ENCODE peak calls at places on chromosomes 11 and 22, in six cellular contexts. E, G, P, F, X and B are unnamed samples.

GRCh38 chr22:20015187-20015625 is 1.4 kb downstream of the ARVCF start:
- DNase-seq in E (no peak), G (no peak), P (no peak), F (no peak), X (no peak), B (no peak)

GRCh38 chr11:132312616-132313210 is 942.3 kb downstream of the NTM start:
- DNase-seq in E (no peak), G (peak; percentile 7), P (no peak), F (peak; percentile 45), X (no peak), B (no peak)

GRCh38 chr11:60842688-60843605 is 1.0 kb downstream of the CCDC86 start:
- DNase-seq in E (no peak), G (no peak), P (peak; percentile 32), F (peak; percentile 33), X (no peak), B (no peak)

GRCh38 chr22:39612811-39613548 is 42.4 kb downstream of the CACNA1I start:
- DNase-seq in E (no peak), G (no peak), P (no peak), F (no peak), X (no peak), B (no peak)

GRCh38 chr22:42962295-42963230 is 52.4 kb downstream of the PACSIN2 start:
- DNase-seq in E (no peak), G (peak; percentile 27), P (no peak), F (peak; percentile 88), X (no peak), B (no peak)

GRCh38 chr11:123580557-123581275 is 73.7 kb downstream of the SCN3B start:
- DNase-seq in E (no peak), G (peak; percentile 65), P (peak; percentile 49), F (peak; percentile 40), X (no peak), B (no peak)

GRCh38 chr22:19407649-19408606 is 23.6 kb downstream of the HIRA start:
- DNase-seq in E (no peak), G (no peak), P (no peak), F (no peak), X (no peak), B (no peak)

GRCh38 chr11:64039012-64039665 is 3.4 kb downstream of the FLRT1 start:
- DNase-seq in E (no peak), G (no peak), P (no peak), F (no peak), X (no peak), B (no peak)

GRCh38 chr11:104765401-104765800 is 132.9 kb downstream of the CASP12 start:
- DNase-seq in E (no peak), G (no peak), P (no peak), F (no peak), X (no peak), B (no peak)

GRCh38 chr11:103903621-103904323 is 132.7 kb upstream of the DDI1 start:
- DNase-seq in E (no peak), G (no peak), P (no peak), F (peak; percentile 4), X (no peak), B (no peak)

GRCh38 chr22:44337658-44338004 is 24.9 kb upstream of the SHISAL1 start:
- DNase-seq in E (no peak), G (peak; percentile 33), P (no peak), F (peak; percentile 70), X (no peak), B (no peak)

GRCh38 chr22:23207786-23208325 is 27.5 kb downstream of the BCR start:
- DNase-seq in E (no peak), G (no peak), P (no peak), F (no peak), X (no peak), B (no peak)

GRCh38 chr11:116960916-116961315 is 123.5 kb upstream of the APOA1 start:
- DNase-seq in E (no peak), G (no peak), P (peak; percentile 23), F (no peak), X (no peak), B (no peak)

GRCh38 chr22:37647928-37648327 is 8.5 kb downstream of the SH3BP1 start:
- DNase-seq in E (no peak), G (peak; percentile 36), P (no peak), F (no peak), X (no peak), B (no peak)

GRCh38 chr11:64072871-64073270 is 37.1 kb downstream of the FLRT1 start:
- DNase-seq in E (no peak), G (no peak), P (no peak), F (no peak), X (no peak), B (no peak)

GRCh38 chr11:109371444-109372176 is 50.4 kb upstream of the C11orf87 start:
- DNase-seq in E (no peak), G (no peak), P (no peak), F (no peak), X (no peak), B (no peak)

GRCh38 chr22:46754110-46754799 is 8.2 kb upstream of the TBC1D22A start:
- DNase-seq in E (peak; percentile 83), G (peak; percentile 92), P (peak; percentile 99), F (peak; percentile 85), X (no peak), B (peak; percentile 97)

GRCh38 chr22:45441158-45441557 is 27.7 kb downstream of the RIBC2 start:
- DNase-seq in E (peak; percentile 66), G (peak; percentile 57), P (peak; percentile 21), F (peak; percentile 63), X (no peak), B (no peak)

GRCh38 chr11:120385690-120386089 is 49.5 kb downstream of the ARHGEF12 start:
- DNase-seq in E (no peak), G (no peak), P (no peak), F (no peak), X (no peak), B (no peak)

GRCh38 chr22:49368221-49368975 is 459.3 kb downstream of the BRD1 start:
- DNase-seq in E (peak; percentile 1), G (no peak), P (no peak), F (no peak), X (no peak), B (no peak)

GRCh38 chr11:69249641-69250502 is 44.1 kb upstream of the MYEOV start:
- DNase-seq in E (no peak), G (no peak), P (no peak), F (no peak), X (no peak), B (no peak)

GRCh38 chr22:32623943-32624342 is 149.3 kb downstream of the FBXO7 start:
- DNase-seq in E (peak; percentile 93), G (no peak), P (no peak), F (no peak), X (no peak), B (peak; percentile 95)

GRCh38 chr11:118790357-118791014 is 478 bp downstream of the DDX6 start:
- DNase-seq in E (peak; percentile 78), G (peak; percentile 63), P (peak; percentile 78), F (peak; percentile 82), X (peak; percentile 26), B (peak; percentile 94)

GRCh38 chr11:7077101-7077500 is 11.7 kb upstream of the RBMXL2 start:
- DNase-seq in E (no peak), G (no peak), P (no peak), F (no peak), X (no peak), B (no peak)

GRCh38 chr11:67352546-67353316 is 615 bp downstream of the POLD4 start:
- DNase-seq in E (no peak), G (no peak), P (no peak), F (peak; percentile 83), X (no peak), B (no peak)

GRCh38 chr11:108836541-108836940 is 171.7 kb downstream of the DDX10 start:
- DNase-seq in E (no peak), G (no peak), P (no peak), F (no peak), X (no peak), B (no peak)

GRCh38 chr11:102882389-102883024 is 7.7 kb upstream of the MMP12 start:
- DNase-seq in E (no peak), G (no peak), P (no peak), F (peak; percentile 58), X (peak; percentile 64), B (peak; percentile 29)

GRCh38 chr22:46763051-46763705 is 728 bp downstream of the TBC1D22A start:
- DNase-seq in E (peak; percentile 51), G (no peak), P (peak; percentile 34), F (peak; percentile 59), X (no peak), B (no peak)

GRCh38 chr11:95686265-95686664 is 103.3 kb downstream of the FAM76B start:
- DNase-seq in E (no peak), G (no peak), P (no peak), F (no peak), X (no peak), B (no peak)
- TF ChIP-seq POLR2A in E (no peak), G (no peak), P (no peak), F (no peak), X (no peak), B (no peak)

GRCh38 chr11:14698771-14699170 is 55.2 kb downstream of the PDE3B start:
- DNase-seq in E (no peak), G (no peak), P (no peak), F (peak; percentile 10), X (no peak), B (no peak)

GRCh38 chr11:14702760-14703159 is 59.2 kb downstream of the PDE3B start:
- DNase-seq in E (no peak), G (no peak), P (no peak), F (no peak), X (no peak), B (no peak)

GRCh38 chr11:14700593-14700992 is 57.0 kb downstream of the PDE3B start:
- DNase-seq in E (no peak), G (no peak), P (no peak), F (no peak), X (no peak), B (no peak)

DNA sequence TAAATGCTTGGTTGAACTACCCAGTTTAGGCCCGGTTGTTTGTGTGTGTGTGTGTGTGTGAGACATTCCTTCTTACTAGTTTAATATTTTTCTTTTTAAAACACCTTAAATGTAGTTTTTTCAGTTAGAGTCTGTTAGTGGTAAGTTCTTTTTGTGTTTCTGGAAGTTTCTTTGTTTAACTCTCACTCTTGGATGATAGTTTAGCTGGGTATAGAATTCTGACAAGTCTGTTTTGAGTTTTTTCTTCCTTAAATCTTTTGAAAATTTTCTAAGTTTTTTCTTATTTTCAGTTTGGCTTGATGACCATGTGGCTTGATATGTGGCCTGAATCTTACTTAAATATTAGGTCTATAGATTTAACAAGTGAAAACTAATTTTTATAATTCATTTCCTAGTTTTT is 60.1 kb downstream of the PDE3B start:
- DNase-seq in E (no peak), G (no peak), P (no peak), F (no peak), X (no peak), B (no peak)
- TF ChIP-seq POLR2A in E (no peak), G (no peak), P (no peak), F (no peak), X (no peak), B (no peak)

DNA sequence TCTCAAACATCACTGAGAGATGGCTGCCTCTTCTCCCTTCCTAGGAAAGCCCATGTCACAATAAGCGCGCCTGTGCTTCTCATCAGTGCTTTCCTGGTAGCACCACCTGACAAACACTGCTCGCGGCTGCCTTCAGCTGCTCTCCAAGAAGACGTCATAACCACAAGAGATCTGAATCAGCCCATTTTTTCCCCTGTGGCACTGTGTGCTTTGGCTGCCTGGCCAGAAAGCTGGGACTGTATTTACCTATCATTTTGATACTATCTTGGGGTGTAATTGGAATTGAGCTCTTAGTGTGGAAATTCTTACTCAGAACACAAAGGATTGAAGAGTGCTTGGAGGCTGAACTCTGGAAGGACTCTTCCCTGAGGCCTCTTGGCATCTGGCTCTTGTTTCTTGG is 50.3 kb upstream of the EHF start:
- DNase-seq in E (no peak), G (no peak), P (no peak), F (peak; percentile 8), X (no peak), B (peak; percentile 88)
- TF ChIP-seq POLR2A in E (no peak), G (no peak), P (no peak), F (no peak), X (no peak), B (no peak)

GRCh38 chr22:21629262-21630149 is at the start of gene YDJC:
- DNase-seq in E (peak; percentile 45), G (peak; percentile 92), P (peak; percentile 92), F (peak; percentile 96), X (peak; percentile 73), B (peak; percentile 98)
- TF ChIP-seq POLR2A in E (peak; percentile 12), G (peak; percentile 79), P (peak; percentile 69), F (peak; percentile 83), X (peak; percentile 84), B (no peak)